ENCODE peak calls at places on chromosomes 6 and 20, in eight cellular contexts. G, Z, W, A, Y, B, N and J are unnamed samples.

GRCh38 chr20:18258126-18258860 is 30.0 kb upstream of the ZNF133 start:
- DNase-seq in G (no peak), Z (no peak), W (no peak), A (no peak), Y (no peak), B (no peak), N (no peak), J (no peak)

GRCh38 chr6:166489301-166490155 is 97.0 kb downstream of the RAMACL start:
- DNase-seq in G (no peak), Z (no peak), W (no peak), A (no peak), Y (no peak), B (no peak), N (no peak), J (no peak)

GRCh38 chr20:46036370-46036769 is 7.4 kb downstream of the SLC12A5 start:
- DNase-seq in G (no peak), Z (no peak), W (no peak), A (no peak), Y (no peak), B (no peak), N (no peak), J (no peak)

GRCh38 chr6:90062051-90062450 is 167.8 kb downstream of the GJA10 start:
- DNase-seq in G (no peak), Z (no peak), W (no peak), A (no peak), Y (no peak), B (no peak), N (no peak), J (no peak)

GRCh38 chr6:45293306-45293705 is 34.8 kb upstream of the RUNX2 start:
- DNase-seq in G (no peak), Z (no peak), W (no peak), A (no peak), Y (no peak), B (no peak), N (no peak), J (no peak)

GRCh38 chr6:151054304-151054703 is 185.5 kb upstream of the AKAP12 start:
- DNase-seq in G (no peak), Z (no peak), W (peak), A (no peak), Y (no peak), B (no peak), N (no peak), J (no peak)

GRCh38 chr6:32854376-32855178 is 585 bp downstream of the PSMB9 start:
- DNase-seq in G (peak), Z (no peak), W (peak), A (peak), Y (no peak), B (no peak), N (no peak), J (peak)

GRCh38 chr6:115838763-115839401 is 221.8 kb downstream of the FRK start:
- DNase-seq in G (peak), Z (no peak), W (no peak), A (no peak), Y (peak), B (no peak), N (no peak), J (peak)

GRCh38 chr6:113630738-113631535 is 226.2 kb upstream of the MARCKS start:
- DNase-seq in G (peak), Z (no peak), W (peak), A (no peak), Y (no peak), B (no peak), N (no peak), J (no peak)